ENCODE peak calls at places on chromosomes 3 and 15, in six cellular contexts. H is stomach, Z is GM23338, G is spleen, Q is H1, O is sigmoid colon. R is an unnamed sample.

GRCh38 chr3:144491333-144491732 is 519.7 kb downstream of the DIPK2A start:
- DNase-seq in H (no peak), Z (peak; percentile 48), G (no peak), Q (no peak), O (no peak), R (no peak)

GRCh38 chr3:185912929-185913901 is 24.6 kb downstream of the TRA2B start:
- DNase-seq in H (no peak), Z (no peak), G (no peak), Q (no peak), O (no peak), R (no peak)

GRCh38 chr3:120816728-120817127 is 74.2 kb downstream of the GTF2E1 start:
- DNase-seq in H (no peak), Z (no peak), G (no peak), Q (no peak), O (no peak), R (no peak)

GRCh38 chr15:33084661-33085060 is 109.9 kb downstream of the FMN1 start:
- DNase-seq in H (no peak), Z (no peak), G (no peak), Q (no peak), O (no peak), R (no peak)

GRCh38 chr15:89551502-89551901 is 23.8 kb upstream of the TICRR start:
- DNase-seq in H (no peak), Z (no peak), G (no peak), Q (no peak), O (no peak), R (no peak)

GRCh38 chr15:40926659-40927496 is 2.3 kb upstream of the DLL4 start:
- DNase-seq in H (no peak), Z (peak; percentile 64), G (peak; percentile 60), Q (no peak), O (no peak), R (no peak)

GRCh38 chr3:127220497-127220896 is 27.6 kb downstream of the PRR23E start:
- DNase-seq in H (no peak), Z (no peak), G (no peak), Q (no peak), O (no peak), R (no peak)

GRCh38 chr15:50140097-50140496 is 21.1 kb upstream of the ATP8B4 start:
- DNase-seq in H (no peak), Z (no peak), G (no peak), Q (no peak), O (no peak), R (no peak)

GRCh38 chr3:126101521-126101982 is 17.6 kb upstream of the SLC41A3 start:
- DNase-seq in H (no peak), Z (no peak), G (no peak), Q (no peak), O (peak; percentile 50), R (no peak)

GRCh38 chr15:68623301-68623892 is 44.6 kb downstream of the CORO2B start:
- DNase-seq in H (no peak), Z (no peak), G (no peak), Q (no peak), O (no peak), R (no peak)

GRCh38 chr3:57017481-57017880 is 43.0 kb upstream of the SPATA12 start:
- DNase-seq in H (no peak), Z (no peak), G (no peak), Q (no peak), O (peak; percentile 77), R (no peak)

GRCh38 chr15:25770031-25770430 is 93.1 kb downstream of the ATP10A start:
- DNase-seq in H (no peak), Z (no peak), G (no peak), Q (no peak), O (no peak), R (no peak)

GRCh38 chr15:39419651-39420050 is 161.2 kb upstream of the THBS1 start:
- DNase-seq in H (no peak), Z (no peak), G (no peak), Q (no peak), O (no peak), R (no peak)

GRCh38 chr15:38401101-38401500 is 52.8 kb upstream of the FAM98B start:
- DNase-seq in H (no peak), Z (no peak), G (no peak), Q (no peak), O (no peak), R (no peak)

GRCh38 chr3:82050382-82050781 is 288.9 kb upstream of the GBE1 start:
- DNase-seq in H (no peak), Z (no peak), G (no peak), Q (no peak), O (no peak), R (no peak)

GRCh38 chr3:166013073-166013679 is 176.0 kb upstream of the BCHE start:
- DNase-seq in H (no peak), Z (peak; percentile 65), G (no peak), Q (no peak), O (no peak), R (no peak)

GRCh38 chr3:187044206-187044605 is 95.1 kb downstream of the RPL39L start:
- DNase-seq in H (no peak), Z (no peak), G (no peak), Q (no peak), O (no peak), R (no peak)

GRCh38 chr3:145678401-145678800 is 482.6 kb downstream of the PLOD2 start:
- DNase-seq in H (no peak), Z (no peak), G (no peak), Q (no peak), O (no peak), R (no peak)

GRCh38 chr3:69182588-69183299 is 60.3 kb upstream of the LMOD3 start:
- DNase-seq in H (no peak), Z (no peak), G (no peak), Q (no peak), O (no peak), R (no peak)

GRCh38 chr3:40417845-40418543 is 31.0 kb downstream of the ENTPD3 start:
- DNase-seq in H (no peak), Z (no peak), G (no peak), Q (no peak), O (no peak), R (no peak)

GRCh38 chr15:38545179-38545578 is 19.4 kb downstream of the RASGRP1 start:
- DNase-seq in H (no peak), Z (no peak), G (no peak), Q (no peak), O (no peak), R (no peak)

GRCh38 chr3:185176756-185177359 is 24.0 kb upstream of the C3orf70 start:
- DNase-seq in H (no peak), Z (peak; percentile 68), G (no peak), Q (no peak), O (no peak), R (no peak)

GRCh38 chr15:33161209-33161608 is 33.3 kb downstream of the FMN1 start:
- DNase-seq in H (no peak), Z (no peak), G (no peak), Q (no peak), O (no peak), R (no peak)

GRCh38 chr15:65532738-65533051 is 2.4 kb downstream of the HACD3 start:
- DNase-seq in H (no peak), Z (no peak), G (no peak), Q (no peak), O (no peak), R (no peak)

GRCh38 chr3:50251220-50251619 is 15.2 kb downstream of the GNAI2 start:
- DNase-seq in H (peak; percentile 67), Z (no peak), G (no peak), Q (no peak), O (no peak), R (no peak)

GRCh38 chr3:193021506-193022010 is 103.9 kb upstream of the MB21D2 start:
- DNase-seq in H (no peak), Z (no peak), G (no peak), Q (no peak), O (no peak), R (no peak)
- H3K4me1 ChIP-seq in H (no peaks in the 10 kb centered on the region), Z (peaks cover 10% of the 10 kb centered on the region), G (no peaks in the 10 kb centered on the region), Q (no peaks in the 10 kb centered on the region), O (no peaks in the 10 kb centered on the region), R (no peaks in the 10 kb centered on the region)

DNA sequence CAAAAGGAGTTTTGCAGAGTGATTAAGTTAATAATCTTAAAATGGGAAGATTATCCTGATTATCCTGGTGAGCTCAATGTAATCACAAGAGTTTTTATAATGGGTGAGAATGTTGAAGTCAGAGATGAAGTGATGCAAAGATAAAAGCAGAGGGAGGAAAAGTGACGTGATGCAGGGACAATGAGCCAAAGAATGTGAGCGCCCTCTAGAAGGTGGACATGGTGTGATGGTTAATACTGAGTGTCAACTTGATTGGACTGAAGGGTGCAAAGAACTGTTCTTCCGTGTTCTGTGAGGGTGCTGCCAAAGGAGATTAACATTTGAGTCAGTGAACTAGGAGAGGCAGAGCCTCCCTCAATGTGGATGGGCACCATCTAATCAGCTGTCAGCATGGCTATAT is 569.6 kb upstream of the AGTR1 start:
- DNase-seq in H (no peak), Z (peak; percentile 34), G (no peak), Q (no peak), O (no peak), R (no peak)
- TF ChIP-seq CTCF in H (no peak), Z (peak; percentile 81), G (no peak), Q (no peak), O (no peak), R (no peak)

DNA sequence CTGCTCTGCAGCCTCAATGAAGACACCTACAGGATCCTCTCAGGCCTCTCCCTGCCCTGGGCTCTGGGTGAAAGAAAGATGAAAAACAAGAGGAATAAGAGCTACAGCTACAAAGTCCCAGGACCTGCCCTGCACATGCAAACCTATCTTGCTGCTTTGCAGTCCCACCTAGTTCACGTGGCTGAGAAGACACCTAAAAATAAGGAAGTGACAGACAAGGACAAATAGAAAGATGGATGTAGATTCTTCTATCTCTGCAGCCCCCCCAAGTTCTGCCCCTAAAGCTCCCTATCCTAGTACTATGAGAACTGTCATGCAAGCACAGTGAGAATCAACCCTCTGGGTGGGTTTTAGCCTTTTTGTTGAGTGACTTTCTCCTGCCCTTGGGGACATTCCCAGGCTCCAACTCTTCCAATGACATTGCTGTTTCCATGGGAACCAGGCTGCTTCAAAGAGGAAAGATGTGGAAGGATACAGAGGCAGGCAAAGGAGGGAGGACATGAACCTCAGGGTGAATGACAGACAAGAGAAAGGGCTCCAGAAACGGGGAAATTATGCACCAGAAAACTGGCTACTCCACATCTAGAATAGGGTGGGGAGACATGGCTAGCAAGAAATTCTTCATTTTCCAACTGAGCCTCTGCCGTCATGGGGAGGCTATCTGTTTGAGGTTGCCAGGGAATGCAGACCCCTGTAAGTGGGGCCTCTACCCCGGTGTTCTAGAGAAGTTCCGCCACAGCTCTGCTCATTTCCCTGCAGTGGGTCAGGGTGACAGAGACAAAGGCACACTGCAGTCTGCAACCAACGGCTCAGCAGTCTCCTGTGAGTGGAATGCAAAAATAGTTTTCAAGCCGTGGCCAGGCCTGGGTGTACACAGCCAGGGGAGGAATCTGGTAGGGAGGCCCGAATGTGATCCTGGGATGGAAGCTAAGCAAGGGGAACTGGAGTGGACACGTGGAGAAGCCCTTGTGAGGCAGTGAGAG is 5.2 kb downstream of the CSPG5 start:
- DNase-seq in H (no peak), Z (no peak), G (no peak), Q (no peak), O (no peak), R (no peak)
- TF ChIP-seq POLR2AphosphoS5 in H (no peak), Z (no peak), G (no peak), Q (no peak), O (no peak), R (no peak)

GRCh38 chr15:77186518-77187095 is 115.7 kb upstream of the TSPAN3 start:
- DNase-seq in H (no peak), Z (peak; percentile 41), G (no peak), Q (no peak), O (no peak), R (no peak)
- H3K4me1 ChIP-seq in H (peaks cover 4% of the 10 kb centered on the region), Z (no peaks in the 10 kb centered on the region), G (peaks cover 92% of the 10 kb centered on the region), Q (no peaks in the 10 kb centered on the region), O (no peaks in the 10 kb centered on the region), R (no peaks in the 10 kb centered on the region)

R was measured in breast epithelium.